ENCODE peak calls at places on chromosomes 2 and 18, in seven cellular contexts. P is HCT116, Z is neural progenitor cell, Q is GM23248, I is GM23338, L is SK-N-SH, V is PC-3. Y is an unnamed sample. For H3K4me1, the result is how much of the 10 kb centered on the place peaks cover.

GRCh38 chr18:47284691-47285370 is 33.4 kb upstream of the SKOR2 start:
- DNase-seq in Q (no peak), P (no peak), I (no peak), L (no peak), Z (no peak), V (no peak), Y (no peak)

GRCh38 chr2:201093573-201093972 is 21.8 kb downstream of the NDUFB3 start:
- DNase-seq in L (no peak), P (no peak), Z (no peak), Q (peak), I (no peak), V (no peak), Y (no peak)

GRCh38 chr2:234048049-234048448 is 2.5 kb upstream of the SPP2 start:
- DNase-seq in V (peak), L (no peak), P (no peak), I (no peak), Q (no peak), Z (no peak), Y (no peak)

GRCh38 chr2:221111739-221112138 is 460.4 kb downstream of the EPHA4 start:
- DNase-seq in P (no peak), I (no peak), Z (no peak), Q (no peak), V (no peak), L (no peak), Y (no peak)

GRCh38 chr2:210681481-210681880 is 125.1 kb downstream of the CPS1 start:
- DNase-seq in V (no peak), Q (no peak), Z (no peak), I (no peak), P (no peak), L (no peak), Y (no peak)

GRCh38 chr2:215356948-215357461 is 45.1 kb downstream of the ATIC start:
- DNase-seq in P (no peak), I (peak), Z (no peak), Q (peak), V (no peak), L (no peak), Y (no peak)

GRCh38 chr2:111119004-111119846 is 1.5 kb upstream of the BCL2L11 start:
- DNase-seq in P (no peak), Q (peak), Z (peak), L (no peak), V (no peak), I (peak), Y (peak)

GRCh38 chr2:218883491-218884490 is 3.1 kb downstream of the WNT10A start:
- DNase-seq in L (peak), I (peak), Q (peak), V (no peak), P (no peak), Z (peak), Y (peak)

GRCh38 chr2:40820319-40820718 is 368.4 kb upstream of the SLC8A1 start:
- DNase-seq in I (no peak), L (no peak), V (peak), Z (no peak), P (no peak), Q (peak), Y (no peak)

GRCh38 chr18:47149457-47150028 is 757 bp downstream of the HDHD2 start:
- DNase-seq in L (peak), V (no peak), P (no peak), I (peak), Q (peak), Z (peak), Y (no peak)

GRCh38 chr2:20961858-20962257 is 82.0 kb downstream of the APOB start:
- DNase-seq in L (no peak), P (no peak), Q (no peak), Z (no peak), V (no peak), I (no peak), Y (no peak)

GRCh38 chr2:114160263-114161001 is 270.5 kb downstream of the ACTR3 start:
- DNase-seq in L (no peak), I (no peak), Q (no peak), Z (no peak), V (no peak), P (no peak), Y (no peak)

GRCh38 chr2:195562624-195563566 is 94.1 kb upstream of the SLC39A10 start:
- DNase-seq in I (peak), P (no peak), V (peak), Q (peak), Z (no peak), L (peak), Y (peak)

GRCh38 chr2:30706534-30707303 is 100.5 kb downstream of the CAPN13 start:
- DNase-seq in L (peak), I (peak), V (peak), Z (peak), Q (peak), P (peak), Y (peak)

GRCh38 chr2:188473306-188473705 is 181.6 kb downstream of the GULP1 start:
- DNase-seq in P (no peak), I (no peak), Q (no peak), L (no peak), V (no peak), Z (no peak), Y (no peak)

GRCh38 chr18:25262920-25263319 is 89.0 kb downstream of the ZNF521 start:
- DNase-seq in I (no peak), P (no peak), Z (no peak), L (no peak), V (peak), Q (peak), Y (no peak)

GRCh38 chr2:230416061-230416721 is at the start of gene SP100:
- DNase-seq in Q (peak), V (peak), P (peak), L (no peak), I (peak), Z (no peak), Y (peak)

GRCh38 chr18:62925031-62925688 is 209.8 kb downstream of the PHLPP1 start:
- DNase-seq in L (no peak), V (peak), I (no peak), P (no peak), Z (no peak), Q (peak), Y (no peak)

GRCh38 chr2:40213071-40213470 is 238.8 kb downstream of the SLC8A1 start:
- DNase-seq in V (peak), P (no peak), I (peak), L (no peak), Z (peak), Q (peak), Y (no peak)

GRCh38 chr2:119402645-119403560 is 28.8 kb upstream of the TMEM37 start:
- DNase-seq in I (no peak), P (no peak), Q (no peak), Z (no peak), L (no peak), V (no peak), Y (peak)

GRCh38 chr2:341017-341542 is 53.2 kb upstream of the ALKAL2 start:
- DNase-seq in Q (no peak), Z (no peak), P (no peak), V (no peak), L (no peak), I (no peak), Y (no peak)

GRCh38 chr18:56984731-56985130 is 162.2 kb upstream of the BOD1L2 start:
- DNase-seq in V (no peak), L (no peak), I (no peak), Q (no peak), Z (no peak), P (no peak), Y (no peak)

GRCh38 chr2:169010633-169011460 is 20.3 kb downstream of the ABCB11 start:
- DNase-seq in L (no peak), Q (no peak), P (no peak), V (peak), I (no peak), Z (no peak), Y (no peak)

GRCh38 chr18:48543228-48543627 is 4.4 kb downstream of the CTIF start:
- DNase-seq in Q (no peak), P (no peak), Z (peak), V (peak), L (no peak), I (peak), Y (no peak)

GRCh38 chr18:6202861-6203260 is 211.8 kb downstream of the L3MBTL4 start:
- DNase-seq in I (no peak), Q (no peak), P (no peak), Z (no peak), L (no peak), V (no peak), Y (no peak)

GRCh38 chr18:9304388-9305070 is 30.0 kb upstream of the TWSG1 start:
- DNase-seq in Z (no peak), Q (no peak), V (no peak), L (no peak), I (no peak), P (no peak), Y (no peak)

GRCh38 chr2:213757525-213757924 is 473.3 kb downstream of the SPAG16 start:
- DNase-seq in V (no peak), Z (no peak), I (no peak), P (no peak), Q (no peak), L (no peak), Y (no peak)

GRCh38 chr2:144624451-144624850 is 104.5 kb upstream of the ZEB2 start:
- DNase-seq in Z (no peak), P (no peak), I (no peak), Q (no peak), V (no peak), L (no peak), Y (no peak)

GRCh38 chr18:49597556-49597955 is 35.7 kb downstream of the LIPG start:
- DNase-seq in I (no peak), Q (no peak), L (peak), P (no peak), V (no peak), Z (no peak), Y (no peak)
- TF ChIP-seq EZH2phosphoT487 in I (no peak), Q (no peak), L (no peak), P (no peak), V (no peak), Z (no peak), Y (no peak)

DNA sequence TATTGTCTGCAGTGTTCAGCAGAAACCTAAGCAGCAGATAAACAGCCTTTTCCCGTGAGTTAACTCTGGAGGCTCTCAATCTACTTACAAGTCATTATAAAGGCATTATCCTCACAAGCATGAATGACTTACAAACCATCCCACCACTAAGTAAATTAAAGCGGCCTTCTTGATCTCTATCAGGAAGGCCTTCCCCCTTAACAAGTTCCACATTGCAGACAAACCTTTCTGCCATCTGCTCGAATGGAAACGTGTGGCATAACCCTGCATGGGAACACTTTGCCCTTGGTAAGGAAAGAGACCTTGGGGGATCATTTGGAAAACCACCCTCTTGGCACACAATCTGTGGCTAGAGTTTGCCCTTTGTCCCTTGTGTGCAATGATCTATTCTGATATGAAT is 199.5 kb downstream of the OSR1 start:
- DNase-seq in V (no peak), L (peak), I (no peak), Q (no peak), P (no peak), Z (peak), Y (no peak)
- H3K4me1 ChIP-seq in V (under half), L (under half), I (under half), Q (under half), P (under half), Z (under half), Y (under half)

GRCh38 chr18:28007841-28008240 is 169.1 kb downstream of the CDH2 start:
- DNase-seq in Z (no peak), L (no peak), Q (peak), V (peak), P (no peak), I (no peak), Y (no peak)

GRCh38 chr18:28005164-28005563 is 171.8 kb downstream of the CDH2 start:
- DNase-seq in L (no peak), Q (no peak), V (no peak), P (no peak), I (peak), Z (peak), Y (no peak)

GRCh38 chr18:28003451-28003850 is 173.5 kb downstream of the CDH2 start:
- DNase-seq in Q (peak), Z (no peak), P (no peak), I (no peak), V (no peak), L (no peak), Y (no peak)

DNA sequence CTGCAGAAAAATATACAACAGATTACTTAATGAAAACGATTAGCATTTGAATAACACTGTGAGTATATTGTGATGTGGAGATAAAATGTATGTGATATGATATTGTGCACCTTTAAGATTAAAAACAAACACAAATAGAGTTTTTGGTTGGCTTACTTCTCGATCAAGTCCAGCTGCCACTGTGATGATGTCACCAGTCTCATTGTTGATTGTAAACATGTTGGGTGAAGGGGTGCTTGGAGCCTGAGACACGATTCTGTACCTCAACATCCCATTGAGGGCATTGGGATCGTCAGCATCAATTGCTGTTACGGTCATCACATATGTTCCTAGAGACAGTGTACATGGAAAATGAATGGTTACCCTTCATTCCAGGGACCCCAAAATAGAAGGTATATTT is 174.1 kb downstream of the CDH2 start:
- DNase-seq in L (no peak), Q (peak), I (no peak), V (no peak), Z (no peak), P (no peak), Y (no peak)
- TF ChIP-seq EZH2phosphoT487 in L (no peak), Q (no peak), I (no peak), V (no peak), Z (no peak), P (no peak), Y (no peak)

GRCh38 chr2:109376115-109376514 is 237.7 kb downstream of the SEPTIN10 start:
- DNase-seq in Z (no peak), Q (peak), I (no peak), P (no peak), V (peak), L (no peak), Y (no peak)
- H3K4me1 ChIP-seq in Z (under half), Q (under half), I (under half), P (under half), V (under half), L (under half), Y (under half)

Y was measured in OCI-LY7.